ENCODE peak calls at places on chromosome X, in five cellular contexts. O, Z, K, R and L are unnamed samples.

GRCh38 chrX:103418811-103419210 is 42.5 kb downstream of the BEX3 start:
- DNase-seq in K (no peak), Z (no peak), R (no peak), O (no peak), L (no peak)

GRCh38 chrX:154727418-154728323 is 23.2 kb downstream of the GAB3 start:
- DNase-seq in K (no peak), Z (peak), O (peak), R (no peak), L (no peak)

GRCh38 chrX:133913658-133914388 is 71.6 kb downstream of the GPC3 start:
- DNase-seq in O (no peak), K (no peak), Z (no peak), R (no peak), L (no peak)

GRCh38 chrX:129359269-129359668 is 164.0 kb downstream of the SMARCA1 start:
- DNase-seq in R (no peak), Z (no peak), O (peak), K (no peak), L (no peak)

GRCh38 chrX:130213376-130213775 is 41.6 kb downstream of the RAB33A start:
- DNase-seq in K (no peak), Z (no peak), O (no peak), R (no peak), L (no peak)

GRCh38 chrX:40325161-40325560 is 227.4 kb upstream of the BCOR start:
- DNase-seq in K (no peak), R (no peak), O (no peak), Z (no peak), L (no peak)

GRCh38 chrX:94057385-94057784 is 383.4 kb downstream of the FAM133A start:
- DNase-seq in K (no peak), Z (no peak), R (no peak), O (no peak), L (no peak)

GRCh38 chrX:65726708-65727107 is 59.3 kb downstream of the MSN start:
- DNase-seq in K (no peak), Z (no peak), R (no peak), O (no peak), L (no peak)

GRCh38 chrX:5959286-5959685 is 269.4 kb downstream of the NLGN4X start:
- DNase-seq in Z (no peak), O (no peak), K (no peak), R (no peak), L (no peak)

GRCh38 chrX:63128509-63128908 is 222.6 kb downstream of the SPIN4 start:
- DNase-seq in Z (no peak), O (no peak), K (no peak), R (no peak), L (no peak)

GRCh38 chrX:111133389-111133788 is 37.4 kb downstream of the PAK3 start:
- DNase-seq in Z (no peak), O (no peak), R (no peak), K (no peak), L (no peak)

GRCh38 chrX:29215251-29215650 is 628.0 kb downstream of the IL1RAPL1 start:
- DNase-seq in R (no peak), O (no peak), Z (no peak), K (no peak), L (no peak)

GRCh38 chrX:112043997-112044396 is 38.6 kb downstream of the TRPC5 start:
- DNase-seq in O (peak), Z (no peak), R (no peak), K (no peak), L (no peak)

GRCh38 chrX:67351411-67351810 is 192.4 kb upstream of the AR start:
- DNase-seq in R (no peak), K (no peak), O (no peak), Z (no peak), L (no peak)

GRCh38 chrX:20300822-20301221 is 34.1 kb upstream of the RPS6KA3 start:
- DNase-seq in R (no peak), Z (no peak), K (no peak), O (no peak), L (no peak)

GRCh38 chrX:40651620-40652223 is 4.4 kb upstream of the CXorf38 start:
- DNase-seq in Z (peak), K (peak), R (peak), O (peak), L (peak)

GRCh38 chrX:153970398-153971123 is 1.1 kb downstream of the HCFC1 start:
- DNase-seq in Z (peak), R (no peak), O (peak), K (peak), L (no peak)

GRCh38 chrX:11190745-11191510 is 79.8 kb downstream of the HCCS start:
- DNase-seq in R (peak), K (no peak), O (no peak), Z (no peak), L (peak)

GRCh38 chrX:124266325-124267087 is 66.0 kb upstream of the TEX13D start:
- DNase-seq in K (no peak), O (no peak), Z (no peak), R (no peak), L (no peak)

GRCh38 chrX:107823042-107823441 is 2.6 kb upstream of the MID2 start:
- DNase-seq in O (no peak), Z (no peak), K (no peak), R (no peak), L (no peak)

GRCh38 chrX:130170752-130171445 is 863 bp upstream of the RAB33A start:
- DNase-seq in R (no peak), Z (no peak), O (peak), K (peak), L (peak)

GRCh38 chrX:34918856-34919255 is 23.7 kb upstream of the FAM47B start:
- DNase-seq in O (peak), R (no peak), Z (no peak), K (no peak), L (no peak)

GRCh38 chrX:38215141-38215540 is 5.5 kb downstream of the SRPX start:
- DNase-seq in R (no peak), Z (no peak), K (no peak), O (peak), L (no peak)

GRCh38 chrX:148588649-148589310 is 88.4 kb downstream of the AFF2 start:
- DNase-seq in K (no peak), Z (no peak), R (no peak), O (no peak), L (no peak)

GRCh38 chrX:1452497-1453389 is at the start of gene ASMTL:
- DNase-seq in Z (peak), K (no peak), R (no peak), O (peak), L (peak)